ENCODE peak calls at places on chromosomes 2 and 18, in ten cellular contexts. One of them, this sample, is unnamed.

GRCh38 chr18:11055721-11056120 is 93.6 kb downstream of the PIEZO2 start:
- DNase-seq in MG63: no peak
- DNase-seq in LoVo: no peak
- DNase-seq in NCI-H526 treated with DMSO at 0.1 percent for 48 hours: no peak
- DNase-seq in globus pallidus: no peak
- DNase-seq in effector memory CD4-positive, alpha-beta T cell: no peak
- DNase-seq in activated gamma-delta T cell treated with Interleukin-2 at 50 U/mL for 16 hours: no peak
- DNase-seq in dorsolateral prefrontal cortex: no peak
- DNase-seq in EL: no peak
- DNase-seq in endothelial cell: no peak
- DNase-seq in this sample: no peak

GRCh38 chr18:60883594-60883993 is 449.6 kb upstream of the CDH20 start:
- DNase-seq in MG63: no peak
- DNase-seq in LoVo: no peak
- DNase-seq in NCI-H526 treated with DMSO at 0.1 percent for 48 hours: no peak
- DNase-seq in globus pallidus: no peak
- DNase-seq in effector memory CD4-positive, alpha-beta T cell: no peak
- DNase-seq in activated gamma-delta T cell treated with Interleukin-2 at 50 U/mL for 16 hours: no peak
- DNase-seq in dorsolateral prefrontal cortex: no peak
- DNase-seq in EL: no peak
- DNase-seq in endothelial cell: no peak
- DNase-seq in this sample: no peak

GRCh38 chr18:74901347-74902169 is 303.9 kb downstream of the ZNF407 start:
- DNase-seq in MG63: no peak
- DNase-seq in LoVo: no peak
- DNase-seq in NCI-H526 treated with DMSO at 0.1 percent for 48 hours: peak
- DNase-seq in globus pallidus: no peak
- DNase-seq in effector memory CD4-positive, alpha-beta T cell: no peak
- DNase-seq in activated gamma-delta T cell treated with Interleukin-2 at 50 U/mL for 16 hours: no peak
- DNase-seq in dorsolateral prefrontal cortex: no peak
- DNase-seq in EL: no peak
- DNase-seq in endothelial cell: no peak
- DNase-seq in this sample: no peak

GRCh38 chr18:49911414-49911813 is 98.1 kb upstream of the ACAA2 start:
- DNase-seq in MG63: no peak
- DNase-seq in LoVo: no peak
- DNase-seq in NCI-H526 treated with DMSO at 0.1 percent for 48 hours: no peak
- DNase-seq in globus pallidus: no peak
- DNase-seq in effector memory CD4-positive, alpha-beta T cell: no peak
- DNase-seq in activated gamma-delta T cell treated with Interleukin-2 at 50 U/mL for 16 hours: no peak
- DNase-seq in dorsolateral prefrontal cortex: no peak
- DNase-seq in EL: no peak
- DNase-seq in endothelial cell: no peak
- DNase-seq in this sample: peak

GRCh38 chr2:127225186-127225960 is 5.3 kb upstream of the CYP27C1 start:
- DNase-seq in MG63: peak
- DNase-seq in LoVo: no peak
- DNase-seq in NCI-H526 treated with DMSO at 0.1 percent for 48 hours: no peak
- DNase-seq in globus pallidus: no peak
- DNase-seq in effector memory CD4-positive, alpha-beta T cell: no peak
- DNase-seq in activated gamma-delta T cell treated with Interleukin-2 at 50 U/mL for 16 hours: no peak
- DNase-seq in dorsolateral prefrontal cortex: no peak
- DNase-seq in EL: peak
- DNase-seq in endothelial cell: no peak
- DNase-seq in this sample: no peak

GRCh38 chr2:128314348-128315121 is 4.1 kb downstream of the HS6ST1 start:
- DNase-seq in MG63: no peak
- DNase-seq in LoVo: no peak
- DNase-seq in NCI-H526 treated with DMSO at 0.1 percent for 48 hours: no peak
- DNase-seq in globus pallidus: no peak
- DNase-seq in effector memory CD4-positive, alpha-beta T cell: no peak
- DNase-seq in activated gamma-delta T cell treated with Interleukin-2 at 50 U/mL for 16 hours: peak
- DNase-seq in dorsolateral prefrontal cortex: peak
- DNase-seq in EL: no peak
- DNase-seq in endothelial cell: no peak
- DNase-seq in this sample: peak

GRCh38 chr2:131039101-131039440 is 54.2 kb downstream of the FAM168B start:
- DNase-seq in MG63: no peak
- DNase-seq in LoVo: no peak
- DNase-seq in NCI-H526 treated with DMSO at 0.1 percent for 48 hours: no peak
- DNase-seq in globus pallidus: no peak
- DNase-seq in effector memory CD4-positive, alpha-beta T cell: no peak
- DNase-seq in activated gamma-delta T cell treated with Interleukin-2 at 50 U/mL for 16 hours: no peak
- DNase-seq in dorsolateral prefrontal cortex: no peak
- DNase-seq in EL: no peak
- DNase-seq in endothelial cell: no peak
- DNase-seq in this sample: no peak

GRCh38 chr2:108616731-108617161 is 82.5 kb downstream of the LIMS1 start:
- DNase-seq in MG63: peak
- DNase-seq in LoVo: no peak
- DNase-seq in NCI-H526 treated with DMSO at 0.1 percent for 48 hours: peak
- DNase-seq in globus pallidus: no peak
- DNase-seq in effector memory CD4-positive, alpha-beta T cell: no peak
- DNase-seq in activated gamma-delta T cell treated with Interleukin-2 at 50 U/mL for 16 hours: no peak
- DNase-seq in dorsolateral prefrontal cortex: no peak
- DNase-seq in EL: peak
- DNase-seq in endothelial cell: no peak
- DNase-seq in this sample: no peak

GRCh38 chr2:27832396-27832795 is 57.8 kb downstream of the RBKS start:
- DNase-seq in MG63: no peak
- DNase-seq in LoVo: no peak
- DNase-seq in NCI-H526 treated with DMSO at 0.1 percent for 48 hours: no peak
- DNase-seq in globus pallidus: no peak
- DNase-seq in effector memory CD4-positive, alpha-beta T cell: no peak
- DNase-seq in activated gamma-delta T cell treated with Interleukin-2 at 50 U/mL for 16 hours: no peak
- DNase-seq in dorsolateral prefrontal cortex: no peak
- DNase-seq in EL: peak
- DNase-seq in endothelial cell: no peak
- DNase-seq in this sample: no peak

GRCh38 chr2:19712850-19713249 is 188.9 kb downstream of the TTC32 start:
- DNase-seq in MG63: no peak
- DNase-seq in LoVo: no peak
- DNase-seq in NCI-H526 treated with DMSO at 0.1 percent for 48 hours: no peak
- DNase-seq in globus pallidus: no peak
- DNase-seq in effector memory CD4-positive, alpha-beta T cell: no peak
- DNase-seq in activated gamma-delta T cell treated with Interleukin-2 at 50 U/mL for 16 hours: no peak
- DNase-seq in dorsolateral prefrontal cortex: no peak
- DNase-seq in EL: no peak
- DNase-seq in endothelial cell: no peak
- DNase-seq in this sample: no peak

GRCh38 chr2:100643906-100644501 is 81.2 kb downstream of the PDCL3 start:
- DNase-seq in MG63: no peak
- DNase-seq in LoVo: no peak
- DNase-seq in NCI-H526 treated with DMSO at 0.1 percent for 48 hours: no peak
- DNase-seq in globus pallidus: no peak
- DNase-seq in effector memory CD4-positive, alpha-beta T cell: peak
- DNase-seq in activated gamma-delta T cell treated with Interleukin-2 at 50 U/mL for 16 hours: no peak
- DNase-seq in dorsolateral prefrontal cortex: no peak
- DNase-seq in EL: no peak
- DNase-seq in endothelial cell: no peak
- DNase-seq in this sample: no peak

GRCh38 chr2:230891108-230891507 is 26.4 kb downstream of the ITM2C start:
- DNase-seq in MG63: no peak
- DNase-seq in LoVo: no peak
- DNase-seq in NCI-H526 treated with DMSO at 0.1 percent for 48 hours: no peak
- DNase-seq in globus pallidus: no peak
- DNase-seq in effector memory CD4-positive, alpha-beta T cell: no peak
- DNase-seq in activated gamma-delta T cell treated with Interleukin-2 at 50 U/mL for 16 hours: no peak
- DNase-seq in dorsolateral prefrontal cortex: no peak
- DNase-seq in EL: peak
- DNase-seq in endothelial cell: no peak
- DNase-seq in this sample: no peak

GRCh38 chr2:239644016-239644415 is 243.2 kb upstream of the HDAC4 start:
- DNase-seq in MG63: peak
- DNase-seq in LoVo: no peak
- DNase-seq in NCI-H526 treated with DMSO at 0.1 percent for 48 hours: no peak
- DNase-seq in globus pallidus: no peak
- DNase-seq in effector memory CD4-positive, alpha-beta T cell: no peak
- DNase-seq in activated gamma-delta T cell treated with Interleukin-2 at 50 U/mL for 16 hours: no peak
- DNase-seq in dorsolateral prefrontal cortex: no peak
- DNase-seq in EL: no peak
- DNase-seq in endothelial cell: peak
- DNase-seq in this sample: no peak

GRCh38 chr2:215931256-215931903 is 82.0 kb downstream of the MREG start:
- DNase-seq in MG63: peak
- DNase-seq in LoVo: peak
- DNase-seq in NCI-H526 treated with DMSO at 0.1 percent for 48 hours: peak
- DNase-seq in globus pallidus: peak
- DNase-seq in effector memory CD4-positive, alpha-beta T cell: no peak
- DNase-seq in activated gamma-delta T cell treated with Interleukin-2 at 50 U/mL for 16 hours: peak
- DNase-seq in dorsolateral prefrontal cortex: peak
- DNase-seq in EL: peak
- DNase-seq in endothelial cell: peak
- DNase-seq in this sample: peak

GRCh38 chr18:42087195-42087594 is 132.2 kb downstream of the PIK3C3 start:
- DNase-seq in MG63: no peak
- DNase-seq in LoVo: no peak
- DNase-seq in NCI-H526 treated with DMSO at 0.1 percent for 48 hours: no peak
- DNase-seq in globus pallidus: peak
- DNase-seq in effector memory CD4-positive, alpha-beta T cell: no peak
- DNase-seq in activated gamma-delta T cell treated with Interleukin-2 at 50 U/mL for 16 hours: no peak
- DNase-seq in dorsolateral prefrontal cortex: no peak
- DNase-seq in EL: no peak
- DNase-seq in endothelial cell: no peak
- DNase-seq in this sample: no peak

GRCh38 chr18:32974421-32975165 is 201.8 kb upstream of the KLHL14 start:
- DNase-seq in MG63: no peak
- DNase-seq in LoVo: no peak
- DNase-seq in NCI-H526 treated with DMSO at 0.1 percent for 48 hours: no peak
- DNase-seq in globus pallidus: no peak
- DNase-seq in effector memory CD4-positive, alpha-beta T cell: no peak
- DNase-seq in activated gamma-delta T cell treated with Interleukin-2 at 50 U/mL for 16 hours: no peak
- DNase-seq in dorsolateral prefrontal cortex: no peak
- DNase-seq in EL: no peak
- DNase-seq in endothelial cell: no peak
- DNase-seq in this sample: no peak

GRCh38 chr2:25310965-25311865 is 30.5 kb downstream of the DNMT3A start:
- DNase-seq in MG63: peak
- DNase-seq in LoVo: peak
- DNase-seq in NCI-H526 treated with DMSO at 0.1 percent for 48 hours: peak
- DNase-seq in globus pallidus: no peak
- DNase-seq in effector memory CD4-positive, alpha-beta T cell: no peak
- DNase-seq in activated gamma-delta T cell treated with Interleukin-2 at 50 U/mL for 16 hours: no peak
- DNase-seq in dorsolateral prefrontal cortex: no peak
- DNase-seq in EL: no peak
- DNase-seq in endothelial cell: no peak
- DNase-seq in this sample: no peak

GRCh38 chr2:41934323-41935003 is 113.4 kb upstream of the PKDCC start:
- DNase-seq in MG63: peak
- DNase-seq in LoVo: no peak
- DNase-seq in NCI-H526 treated with DMSO at 0.1 percent for 48 hours: no peak
- DNase-seq in globus pallidus: no peak
- DNase-seq in effector memory CD4-positive, alpha-beta T cell: no peak
- DNase-seq in activated gamma-delta T cell treated with Interleukin-2 at 50 U/mL for 16 hours: no peak
- DNase-seq in dorsolateral prefrontal cortex: no peak
- DNase-seq in EL: no peak
- DNase-seq in endothelial cell: no peak
- DNase-seq in this sample: no peak

GRCh38 chr2:66839551-66840320 is 404.8 kb downstream of the MEIS1 start:
- DNase-seq in MG63: peak
- DNase-seq in LoVo: no peak
- DNase-seq in NCI-H526 treated with DMSO at 0.1 percent for 48 hours: no peak
- DNase-seq in globus pallidus: no peak
- DNase-seq in effector memory CD4-positive, alpha-beta T cell: no peak
- DNase-seq in activated gamma-delta T cell treated with Interleukin-2 at 50 U/mL for 16 hours: no peak
- DNase-seq in dorsolateral prefrontal cortex: no peak
- DNase-seq in EL: peak
- DNase-seq in endothelial cell: no peak
- DNase-seq in this sample: no peak

GRCh38 chr18:12015697-12016062 is 34.4 kb downstream of the IMPA2 start:
- DNase-seq in MG63: peak
- DNase-seq in LoVo: no peak
- DNase-seq in NCI-H526 treated with DMSO at 0.1 percent for 48 hours: no peak
- DNase-seq in globus pallidus: peak
- DNase-seq in effector memory CD4-positive, alpha-beta T cell: no peak
- DNase-seq in activated gamma-delta T cell treated with Interleukin-2 at 50 U/mL for 16 hours: no peak
- DNase-seq in dorsolateral prefrontal cortex: no peak
- DNase-seq in EL: peak
- DNase-seq in endothelial cell: no peak
- DNase-seq in this sample: no peak